ENCODE peak calls at places on chromosome 19, in six cellular contexts. Q is GM10248, G is cardiac fibroblast, T is lower lobe of right lung, O is suprapubic skin, R is neural progenitor cell. A is an unnamed sample.

GRCh38 chr19:36488816-36489138 is 584 bp downstream of the ZNF566 start:
- DNase-seq in T (no peak), G (peak; percentile 14), R (peak; percentile 18), O (no peak), Q (peak; percentile 42), A (peak; percentile 47)

GRCh38 chr19:28578208-28578607 is 634.7 kb downstream of the UQCRFS1 start:
- DNase-seq in Q (no peak), T (no peak), O (peak; percentile 9), G (no peak), R (no peak), A (no peak)

GRCh38 chr19:48487944-48488343 is 18.8 kb downstream of the CYTH2 start:
- DNase-seq in R (no peak), Q (no peak), T (no peak), G (peak; percentile 72), O (no peak), A (no peak)

GRCh38 chr19:28606269-28607032 is 606.5 kb downstream of the UQCRFS1 start:
- DNase-seq in T (no peak), O (no peak), R (no peak), Q (no peak), G (no peak), A (no peak)

GRCh38 chr19:681029-681626 is 4.9 kb downstream of the FSTL3 start:
- DNase-seq in G (no peak), O (peak; percentile 83), R (peak; percentile 94), T (peak; percentile 92), Q (peak; percentile 94), A (peak; percentile 97)

GRCh38 chr19:1412995-1413889 is 5.9 kb downstream of the DAZAP1 start:
- DNase-seq in G (no peak), O (no peak), T (no peak), Q (no peak), R (no peak), A (no peak)

GRCh38 chr19:55082023-55082851 is 6.6 kb downstream of the EPS8L1 start:
- DNase-seq in Q (peak; percentile 61), R (peak; percentile 72), O (no peak), T (no peak), G (peak; percentile 54), A (peak; percentile 86)

GRCh38 chr19:38264486-38265212 is at the start of gene SPINT2:
- DNase-seq in R (peak; percentile 95), Q (peak; percentile 56), T (peak; percentile 94), G (no peak), O (no peak), A (peak; percentile 82)

GRCh38 chr19:46404039-46404883 is 9.1 kb downstream of the CCDC8 start:
- DNase-seq in Q (no peak), G (no peak), T (peak; percentile 59), R (peak; percentile 40), O (no peak), A (no peak)

GRCh38 chr19:18023596-18024212 is 15.7 kb downstream of the ARRDC2 start:
- DNase-seq in T (peak; percentile 90), Q (peak; percentile 28), G (peak; percentile 93), R (no peak), O (no peak), A (no peak)

GRCh38 chr19:12938536-12939291 is at the start of gene CALR:
- DNase-seq in G (peak; percentile 47), O (no peak), R (peak; percentile 64), Q (no peak), T (no peak), A (no peak)

GRCh38 chr19:17078038-17078919 is 2.7 kb downstream of the MYO9B start:
- DNase-seq in G (no peak), O (no peak), Q (no peak), R (no peak), T (peak; percentile 82), A (no peak)

GRCh38 chr19:14118165-14119051 is 846 bp upstream of the PRKACA start:
- DNase-seq in G (peak; percentile 69), R (peak; percentile 33), T (peak; percentile 90), O (peak; percentile 93), Q (no peak), A (no peak)

GRCh38 chr19:13189600-13189999 is 39.4 kb downstream of the IER2 start:
- DNase-seq in O (no peak), G (no peak), T (no peak), Q (no peak), R (no peak), A (no peak)

GRCh38 chr19:45056831-45057230 is 18.0 kb downstream of the CLASRP start:
- DNase-seq in O (no peak), Q (no peak), R (no peak), G (no peak), T (no peak), A (no peak)

GRCh38 chr19:17118957-17119356 is 43.4 kb downstream of the MYO9B start:
- DNase-seq in O (no peak), R (no peak), Q (no peak), T (no peak), G (no peak), A (no peak)

DNA sequence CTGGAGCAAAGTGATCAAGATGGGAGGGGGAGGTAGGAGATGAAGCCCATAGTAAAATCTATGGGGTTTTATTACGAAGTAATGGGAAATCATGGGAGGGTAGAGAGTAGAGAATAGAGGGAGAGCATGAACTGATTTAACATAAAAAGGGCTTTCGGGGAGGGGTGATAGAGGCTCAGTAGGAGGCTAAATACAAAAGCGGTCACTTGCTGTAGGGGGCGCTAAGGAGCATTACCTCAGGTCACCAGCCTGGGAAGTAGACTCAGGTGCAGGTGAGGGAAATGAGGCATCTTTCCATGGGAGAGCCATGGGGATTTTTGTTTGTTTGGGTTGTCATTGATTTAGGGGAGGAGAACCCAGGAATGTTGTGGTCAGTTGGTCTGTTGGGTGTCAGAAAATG is 14.1 kb downstream of the KRTDAP start:
- DNase-seq in O (no peak), T (no peak), R (peak; percentile 35), Q (no peak), G (no peak), A (no peak)
- TF ChIP-seq CTCF in O (no peak), T (no peak), R (peak; percentile 54), Q (no peak), G (peak; percentile 14), A (peak; percentile 35)

DNA sequence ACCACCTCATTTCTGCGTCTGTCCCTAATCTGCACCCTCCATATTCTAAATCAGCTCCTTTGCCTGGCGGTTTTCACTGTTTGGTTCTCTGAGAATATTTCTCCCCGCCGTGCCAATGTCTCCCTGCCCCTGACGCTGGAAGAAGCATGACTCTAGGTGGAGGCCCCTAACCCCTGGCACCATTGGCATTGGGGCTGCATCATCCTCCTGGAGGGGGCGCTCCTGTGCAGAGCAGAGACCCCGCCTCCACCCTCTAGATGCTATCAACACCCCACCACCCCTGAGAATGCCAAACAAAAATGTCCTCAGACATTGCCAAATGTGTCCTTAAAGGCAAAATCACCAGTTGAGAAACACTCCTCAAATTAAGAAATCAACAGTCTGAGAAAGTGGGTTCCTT is 6.5 kb downstream of the ZSCAN5B start:
- DNase-seq in Q (no peak), G (no peak), R (no peak), O (no peak), T (no peak), A (no peak)
- TF ChIP-seq CTCF in Q (no peak), G (no peak), R (peak; percentile 24), O (no peak), T (no peak), A (no peak)

DNA sequence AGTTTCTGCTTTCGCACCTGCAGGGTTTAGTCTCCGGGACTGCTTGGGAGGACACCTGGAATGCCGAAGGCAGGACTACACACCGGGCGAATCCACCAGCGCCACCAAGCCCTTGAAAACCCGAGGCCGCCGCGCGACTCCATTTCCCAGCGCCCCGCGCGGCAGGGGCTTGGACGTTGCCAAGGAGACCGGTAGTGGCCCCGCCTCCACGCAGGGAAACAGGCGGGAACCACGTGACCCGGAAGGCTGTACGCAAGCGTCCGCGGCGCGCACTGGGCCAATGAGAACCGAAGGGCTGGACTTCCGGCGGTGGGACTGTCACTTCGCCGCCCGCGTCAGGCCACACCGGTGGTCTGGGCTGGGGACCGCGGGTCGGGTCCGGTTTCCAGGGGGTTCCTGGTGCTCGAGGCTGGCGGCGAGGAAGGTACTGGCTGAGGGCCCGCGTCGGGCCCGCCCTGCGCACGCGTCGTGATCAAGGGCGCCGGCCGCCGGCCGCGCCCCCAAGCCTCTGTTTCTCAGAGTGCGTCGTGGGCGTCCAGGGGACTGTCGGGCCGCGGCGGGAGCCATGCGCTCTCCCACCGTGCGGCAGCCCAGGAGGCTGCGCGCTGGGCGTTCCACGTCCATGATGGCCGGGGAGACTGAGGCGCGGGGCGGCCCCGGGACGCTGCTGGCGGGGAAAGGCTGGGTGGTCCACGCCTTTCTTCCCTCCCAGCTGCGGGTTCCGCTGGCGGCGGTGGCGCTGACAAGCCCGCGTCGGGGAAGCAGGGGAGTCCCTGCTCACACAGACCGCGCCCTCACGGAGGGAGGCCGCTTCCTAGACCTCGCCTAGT is at the start of gene ZNF324:
- DNase-seq in T (peak; percentile 99), G (peak; percentile 96), R (peak; percentile 100), Q (peak; percentile 99), O (peak; percentile 99), A (peak; percentile 99)
- TF ChIP-seq CTCF in T (peak; percentile 7), G (no peak), R (no peak), Q (no peak), O (no peak), A (no peak)

GRCh38 chr19:42540071-42540553 is 11.8 kb upstream of the CEACAM1 start:
- DNase-seq in G (no peak), R (peak; percentile 58), Q (no peak), O (no peak), T (no peak), A (no peak)

GRCh38 chr19:42538841-42539709 is 10.8 kb upstream of the CEACAM1 start:
- DNase-seq in R (no peak), Q (no peak), O (no peak), T (no peak), G (no peak), A (no peak)

GRCh38 chr19:42544146-42544545 is 15.9 kb upstream of the CEACAM1 start:
- DNase-seq in G (no peak), T (no peak), R (no peak), O (no peak), Q (no peak), A (no peak)

GRCh38 chr19:42546831-42547500 is 18.7 kb upstream of the CEACAM1 start:
- DNase-seq in R (no peak), G (no peak), T (no peak), Q (no peak), O (peak; percentile 60), A (no peak)

DNA sequence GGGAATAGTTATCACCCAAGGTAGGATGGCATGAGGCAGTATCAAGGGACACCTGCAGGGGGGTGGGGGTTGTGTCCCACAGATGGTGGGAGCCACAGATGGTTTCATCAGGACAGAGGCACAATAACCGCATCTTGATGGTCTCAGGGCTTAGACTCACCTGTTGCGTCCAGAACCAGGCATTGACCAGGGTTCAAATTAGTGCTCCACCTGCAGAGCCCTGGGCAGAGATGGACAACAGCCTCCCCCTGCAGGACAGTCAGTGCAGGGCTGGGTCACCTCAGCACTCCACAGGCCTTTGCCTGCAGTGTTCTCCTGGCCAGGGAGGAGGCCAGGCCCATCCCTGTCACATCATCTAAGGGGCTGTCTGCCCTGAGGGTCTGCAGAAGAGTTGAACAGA is 14.5 kb upstream of the CEACAM1 start:
- DNase-seq in T (no peak), R (no peak), Q (no peak), G (no peak), O (peak; percentile 47), A (no peak)
- TF ChIP-seq CTCF in T (no peak), R (no peak), Q (peak; percentile 1), G (no peak), O (no peak), A (no peak)

GRCh38 chr19:32164384-32164992 is 180.9 kb upstream of the ZNF507 start:
- DNase-seq in G (no peak), Q (no peak), T (no peak), R (no peak), O (no peak), A (no peak)
- TF ChIP-seq CTCF in G (no peak), Q (no peak), T (no peak), R (no peak), O (no peak), A (no peak)